ENCODE peak calls at places on chromosomes 6 and 20, in six cellular contexts. One of them, this sample, is unnamed.

GRCh38 chr6:143136647-143137046 is 76.0 kb downstream of the AIG1 start:
- DNase-seq in brain microvascular endothelial cell: no peak
- DNase-seq in lower lobe of right lung: no peak
- DNase-seq in ovary: no peak
- DNase-seq in stomach: no peak
- DNase-seq in kidney: no peak
- DNase-seq in this sample: no peak

GRCh38 chr6:106037060-106037459 is 49.1 kb upstream of the PRDM1 start:
- DNase-seq in stomach: no peak
- DNase-seq in brain microvascular endothelial cell: no peak
- DNase-seq in ovary: no peak
- DNase-seq in kidney: no peak
- DNase-seq in lower lobe of right lung: no peak
- DNase-seq in this sample: no peak

GRCh38 chr6:102474041-102474807 is 1080.7 kb downstream of the GRIK2 start:
- DNase-seq in brain microvascular endothelial cell: no peak
- DNase-seq in lower lobe of right lung: no peak
- DNase-seq in kidney: no peak
- DNase-seq in stomach: no peak
- DNase-seq in ovary: no peak
- DNase-seq in this sample: peak

GRCh38 chr20:21575167-21575566 is 61.3 kb upstream of the NKX2-2 start:
- DNase-seq in lower lobe of right lung: no peak
- DNase-seq in stomach: no peak
- DNase-seq in brain microvascular endothelial cell: no peak
- DNase-seq in kidney: no peak
- DNase-seq in ovary: no peak
- DNase-seq in this sample: no peak

GRCh38 chr20:51931321-51931720 is 129.0 kb upstream of the SALL4 start:
- DNase-seq in lower lobe of right lung: no peak
- DNase-seq in ovary: no peak
- DNase-seq in kidney: no peak
- DNase-seq in stomach: no peak
- DNase-seq in brain microvascular endothelial cell: no peak
- DNase-seq in this sample: no peak

GRCh38 chr20:3165473-3166337 is 6.0 kb upstream of the FASTKD5 start:
- DNase-seq in ovary: peak
- DNase-seq in stomach: no peak
- DNase-seq in lower lobe of right lung: peak
- DNase-seq in brain microvascular endothelial cell: no peak
- DNase-seq in kidney: peak
- DNase-seq in this sample: no peak

GRCh38 chr6:51830666-51831065 is 256.7 kb downstream of the PKHD1 start:
- DNase-seq in stomach: no peak
- DNase-seq in kidney: no peak
- DNase-seq in lower lobe of right lung: no peak
- DNase-seq in brain microvascular endothelial cell: no peak
- DNase-seq in ovary: no peak
- DNase-seq in this sample: no peak

GRCh38 chr6:3405182-3405518 is 51.7 kb downstream of the SLC22A23 start:
- DNase-seq in brain microvascular endothelial cell: no peak
- DNase-seq in lower lobe of right lung: no peak
- DNase-seq in stomach: no peak
- DNase-seq in kidney: no peak
- DNase-seq in ovary: no peak
- DNase-seq in this sample: no peak

GRCh38 chr6:31091680-31092079 is 20.7 kb downstream of the C6orf15 start:
- DNase-seq in ovary: no peak
- DNase-seq in brain microvascular endothelial cell: no peak
- DNase-seq in lower lobe of right lung: no peak
- DNase-seq in stomach: no peak
- DNase-seq in kidney: no peak
- DNase-seq in this sample: no peak

DNA sequence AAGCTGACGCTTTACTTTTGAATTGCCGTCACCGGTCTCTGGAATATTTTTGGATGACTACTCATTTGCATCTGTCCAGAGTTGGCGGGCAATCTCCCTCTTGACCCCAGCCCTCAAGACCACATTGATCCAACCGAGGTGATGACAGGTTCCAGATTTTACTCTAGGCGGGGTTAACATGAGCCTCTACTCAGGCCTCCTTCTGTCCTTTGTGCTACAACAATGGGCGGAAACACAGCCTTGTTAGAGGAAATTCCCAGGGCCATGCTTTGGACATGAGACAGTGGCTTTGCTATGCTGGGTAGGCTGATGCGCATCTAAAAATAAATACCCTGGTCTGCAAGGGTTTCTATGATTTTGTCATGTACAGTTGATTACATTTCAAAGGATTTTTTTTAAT is 27.0 kb upstream of the ADGRF5 start:
- DNase-seq in lower lobe of right lung: no peak
- DNase-seq in stomach: no peak
- DNase-seq in brain microvascular endothelial cell: peak
- DNase-seq in kidney: no peak
- DNase-seq in ovary: no peak
- DNase-seq in this sample: no peak
- H3K4me3 ChIP-seq in lower lobe of right lung: peak
- H3K4me3 ChIP-seq in stomach: no peak
- H3K4me3 ChIP-seq in brain microvascular endothelial cell: no peak
- H3K4me3 ChIP-seq in kidney: no peak
- H3K4me3 ChIP-seq in ovary: no peak
- H3K4me3 ChIP-seq in this sample: no peak

GRCh38 chr6:15504040-15504491 is 158.8 kb downstream of the DTNBP1 start:
- DNase-seq in lower lobe of right lung: no peak
- DNase-seq in kidney: peak
- DNase-seq in stomach: no peak
- DNase-seq in brain microvascular endothelial cell: peak
- DNase-seq in ovary: peak
- DNase-seq in this sample: no peak
- TF ChIP-seq CTCF in lower lobe of right lung: peak
- TF ChIP-seq CTCF in kidney: no peak
- TF ChIP-seq CTCF in stomach: no peak
- TF ChIP-seq CTCF in brain microvascular endothelial cell: peak
- TF ChIP-seq CTCF in ovary: no peak
- TF ChIP-seq CTCF in this sample: no peak

GRCh38 chr20:50172347-50173013 is 18.1 kb upstream of the CEBPB start:
- DNase-seq in kidney: peak
- DNase-seq in lower lobe of right lung: peak
- DNase-seq in stomach: peak
- DNase-seq in ovary: peak
- DNase-seq in brain microvascular endothelial cell: peak
- DNase-seq in this sample: no peak
- H3K4me3 ChIP-seq in kidney: peak
- H3K4me3 ChIP-seq in lower lobe of right lung: peak
- H3K4me3 ChIP-seq in stomach: peak
- H3K4me3 ChIP-seq in ovary: peak
- H3K4me3 ChIP-seq in brain microvascular endothelial cell: peak
- H3K4me3 ChIP-seq in this sample: no peak

GRCh38 chr20:25538838-25539665 is 46.3 kb downstream of the NINL start:
- DNase-seq in ovary: no peak
- DNase-seq in lower lobe of right lung: no peak
- DNase-seq in kidney: no peak
- DNase-seq in stomach: no peak
- DNase-seq in brain microvascular endothelial cell: no peak
- DNase-seq in this sample: no peak

GRCh38 chr20:25537890-25538289 is 47.4 kb downstream of the NINL start:
- DNase-seq in ovary: no peak
- DNase-seq in brain microvascular endothelial cell: no peak
- DNase-seq in stomach: no peak
- DNase-seq in kidney: no peak
- DNase-seq in lower lobe of right lung: no peak
- DNase-seq in this sample: no peak

GRCh38 chr20:25539742-25540201 is 45.6 kb downstream of the NINL start:
- DNase-seq in brain microvascular endothelial cell: no peak
- DNase-seq in ovary: no peak
- DNase-seq in kidney: no peak
- DNase-seq in stomach: no peak
- DNase-seq in lower lobe of right lung: no peak
- DNase-seq in this sample: no peak

GRCh38 chr20:25541676-25542075 is 43.7 kb downstream of the NINL start:
- DNase-seq in stomach: no peak
- DNase-seq in lower lobe of right lung: no peak
- DNase-seq in ovary: no peak
- DNase-seq in kidney: no peak
- DNase-seq in brain microvascular endothelial cell: peak
- DNase-seq in this sample: no peak

GRCh38 chr20:25540273-25540672 is 45.1 kb downstream of the NINL start:
- DNase-seq in lower lobe of right lung: no peak
- DNase-seq in ovary: no peak
- DNase-seq in brain microvascular endothelial cell: no peak
- DNase-seq in stomach: no peak
- DNase-seq in kidney: no peak
- DNase-seq in this sample: peak
- TF ChIP-seq CTCF in lower lobe of right lung: peak
- TF ChIP-seq CTCF in ovary: peak
- TF ChIP-seq CTCF in brain microvascular endothelial cell: peak
- TF ChIP-seq CTCF in stomach: no peak
- TF ChIP-seq CTCF in kidney: peak
- TF ChIP-seq CTCF in this sample: peak